ENCODE peak calls at places on chromosomes 6 and 20, in six cellular contexts. J is adrenal gland; R is CD8-positive, alpha-beta T cell; Z is stomach; V is uterus; O is ovary. P is an unnamed sample.
A peak's percentile ranks its signal among the peaks of the same experiment; 100 is the strongest.

GRCh38 chr6:54805077-54805476 is 41.5 kb upstream of the FAM83B start:
- DNase-seq in J (no peak), R (no peak), Z (no peak), V (no peak), O (no peak), P (no peak)

GRCh38 chr6:16481680-16482079 is 243.3 kb downstream of the GMPR start:
- DNase-seq in J (no peak), R (peak; percentile 39), Z (no peak), V (no peak), O (no peak), P (no peak)

GRCh38 chr20:41349943-41350342 is 9.3 kb downstream of the LPIN3 start:
- DNase-seq in J (no peak), R (no peak), Z (no peak), V (no peak), O (no peak), P (no peak)

GRCh38 chr6:53506872-53507271 is 38.0 kb downstream of the GCLC start:
- DNase-seq in J (no peak), R (no peak), Z (no peak), V (no peak), O (no peak), P (no peak)

GRCh38 chr6:87742106-87742505 is 40.1 kb upstream of the AKIRIN2 start:
- DNase-seq in J (peak; percentile 26), R (peak; percentile 27), Z (no peak), V (no peak), O (no peak), P (no peak)

GRCh38 chr20:48571945-48572589 is 255.7 kb downstream of the PREX1 start:
- DNase-seq in J (no peak), R (no peak), Z (no peak), V (peak; percentile 35), O (peak; percentile 44), P (no peak)

GRCh38 chr6:7542878-7543394 is 1.5 kb downstream of the DSP start:
- DNase-seq in J (peak; percentile 82), R (no peak), Z (peak; percentile 85), V (no peak), O (peak; percentile 40), P (peak; percentile 66)

GRCh38 chr6:88141641-88142298 is 24.4 kb downstream of the CNR1 start:
- DNase-seq in J (no peak), R (no peak), Z (no peak), V (no peak), O (no peak), P (no peak)

GRCh38 chr20:54711061-54711460 is 235.7 kb downstream of the DOK5 start:
- DNase-seq in J (no peak), R (no peak), Z (no peak), V (no peak), O (no peak), P (no peak)

GRCh38 chr6:75288023-75288422 is 3.4 kb upstream of the TMEM30A start:
- DNase-seq in J (no peak), R (no peak), Z (no peak), V (no peak), O (no peak), P (no peak)
- H3K27ac ChIP-seq in J (no peak overlapping the region), R (no peak overlapping the region), Z (no peak overlapping the region), V (no peak overlapping the region), O (no peak overlapping the region), P (no peak overlapping the region)

DNA sequence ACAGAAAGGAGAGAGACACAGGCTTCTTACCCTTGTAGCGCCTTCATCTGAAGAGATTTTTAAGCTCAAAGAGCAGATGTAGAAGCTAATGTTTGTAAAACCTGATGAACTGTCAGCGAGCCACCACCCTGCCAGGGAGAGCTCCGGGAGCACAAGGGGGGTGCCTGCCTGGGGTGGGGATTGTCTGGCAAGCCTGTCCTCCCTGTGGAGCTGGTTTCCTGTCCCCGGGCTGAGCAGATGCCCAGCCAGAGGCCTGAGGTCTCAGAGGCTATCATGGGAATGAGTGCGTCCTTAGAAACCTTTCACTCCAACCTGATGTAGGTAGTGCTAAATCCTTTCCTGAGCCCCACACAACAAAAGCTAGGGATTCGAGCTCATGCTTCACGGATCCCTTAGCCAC is 41.9 kb upstream of the NR2E1 start:
- DNase-seq in J (no peak), R (no peak), Z (no peak), V (no peak), O (no peak), P (no peak)
- H3K27me3 ChIP-seq in J (peaks cover 23% of the 10 kb centered on the region), R (peaks cover 12% of the 10 kb centered on the region), Z (peaks cover 92% of the 10 kb centered on the region), V (peaks cover 4% of the 10 kb centered on the region), O (no peaks in the 10 kb centered on the region), P (peaks cover 100% of the 10 kb centered on the region)

GRCh38 chr6:168039849-168040248 is 39.2 kb downstream of the FRMD1 start:
- DNase-seq in J (no peak), R (no peak), Z (no peak), V (peak; percentile 6), O (peak; percentile 36), P (no peak)

GRCh38 chr6:168037242-168037641 is 39.8 kb downstream of the KIF25 start:
- DNase-seq in J (no peak), R (no peak), Z (no peak), V (peak; percentile 6), O (no peak), P (no peak)

GRCh38 chr6:168039301-168039700 is 39.7 kb downstream of the FRMD1 start:
- DNase-seq in J (no peak), R (no peak), Z (no peak), V (no peak), O (no peak), P (no peak)

GRCh38 chr6:168037856-168038255 is 40.4 kb downstream of the KIF25 start:
- DNase-seq in J (no peak), R (no peak), Z (no peak), V (no peak), O (no peak), P (no peak)

DNA sequence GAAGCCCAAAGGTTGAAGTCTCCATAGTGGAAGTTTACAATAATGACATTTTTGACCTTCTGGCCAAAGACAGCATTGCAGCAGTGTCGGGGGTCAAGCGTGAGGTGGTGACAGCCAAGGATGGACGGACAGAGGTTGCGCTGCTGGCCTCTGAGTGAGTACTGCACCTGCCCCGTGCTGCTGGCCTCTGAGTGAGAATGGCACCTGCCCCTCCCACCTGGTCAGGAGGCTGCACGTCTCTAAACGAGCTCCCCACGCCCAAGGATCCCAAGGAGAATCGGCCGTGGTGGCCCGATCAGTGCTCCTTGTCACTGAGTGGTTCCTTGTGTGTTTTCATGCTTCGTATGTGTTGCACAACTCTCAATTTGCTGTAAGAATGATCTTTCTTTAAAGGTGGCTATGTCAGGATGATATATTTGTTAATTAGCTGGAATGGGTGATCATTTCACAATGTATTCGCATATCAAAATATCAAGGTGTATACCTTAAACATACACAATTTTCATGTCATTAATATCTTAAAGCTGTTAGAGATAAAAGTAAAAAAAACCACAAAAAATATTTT is 40.4 kb downstream of the FRMD1 start:
- DNase-seq in J (no peak), R (no peak), Z (no peak), V (peak; percentile 1), O (peak; percentile 28), P (no peak)
- H3K9me3 ChIP-seq in J (peaks cover 16% of the 10 kb centered on the region), R (peaks cover 11% of the 10 kb centered on the region), Z (peaks cover 36% of the 10 kb centered on the region), V (peaks cover 8% of the 10 kb centered on the region), O (no peaks in the 10 kb centered on the region), P (peaks cover 34% of the 10 kb centered on the region)

GRCh38 chr6:137821486-137821885 is 45.6 kb upstream of the TNFAIP3 start:
- DNase-seq in J (no peak), R (no peak), Z (no peak), V (no peak), O (no peak), P (no peak)
- H3K27ac ChIP-seq in J (no peak overlapping the region), R (no peak overlapping the region), Z (no peak overlapping the region), V (no peak overlapping the region), O (no peak overlapping the region), P (no peak overlapping the region)

DNA sequence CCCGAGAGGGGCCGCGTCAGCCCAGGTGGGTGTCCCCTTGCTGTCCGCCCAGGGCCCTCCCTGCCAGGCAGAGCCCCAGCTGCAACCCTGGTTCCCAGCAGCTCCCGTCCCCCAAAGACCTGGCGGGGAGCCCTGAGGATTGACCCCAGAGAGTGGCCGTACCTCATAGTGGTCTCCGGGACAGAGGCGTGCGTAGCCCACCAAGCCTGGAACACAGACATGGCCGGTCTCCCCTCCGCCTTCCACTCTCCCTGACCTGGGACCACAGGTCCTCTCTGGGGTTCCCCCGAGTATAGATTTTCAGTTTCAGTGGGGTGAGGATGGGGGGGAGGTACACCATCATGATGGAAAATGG is 82.6 kb downstream of the RIPOR3 start:
- DNase-seq in J (no peak), R (no peak), Z (no peak), V (no peak), O (no peak), P (no peak)
- H3K27me3 ChIP-seq in J (no peaks in the 10 kb centered on the region), R (no peaks in the 10 kb centered on the region), Z (peaks cover 7% of the 10 kb centered on the region), V (no peaks in the 10 kb centered on the region), O (no peaks in the 10 kb centered on the region), P (no peaks in the 10 kb centered on the region)

P was measured in heart right ventricle.